ENCODE peak calls at places on chromosomes 2 and 18, in six cellular contexts. N is K562, H is PC-3, C is neural progenitor cell, J is colonic mucosa, I is IMR-90. U is an unnamed sample.

GRCh38 chr2:18566145-18566544 is 5.7 kb upstream of the RDH14 start:
- DNase-seq in N (no peak), H (no peak), C (no peak), J (no peak), I (peak), U (no peak)

GRCh38 chr2:205524656-205525055 is 157.6 kb upstream of the NRP2 start:
- DNase-seq in N (no peak), H (peak), C (no peak), J (peak), I (no peak), U (no peak)

GRCh38 chr2:168643979-168644378 is 158.5 kb upstream of the NOSTRIN start:
- DNase-seq in N (no peak), H (no peak), C (no peak), J (no peak), I (peak), U (no peak)

GRCh38 chr2:151823651-151824050 is 4.6 kb downstream of the ARL5A start:
- DNase-seq in N (peak), H (no peak), C (peak), J (no peak), I (no peak), U (no peak)

GRCh38 chr2:96816836-96817702 is 1.0 kb downstream of the CNNM3 start:
- DNase-seq in N (peak), H (peak), C (peak), J (no peak), I (peak), U (no peak)

GRCh38 chr2:240502059-240502429 is 55.7 kb downstream of the ANKMY1 start:
- DNase-seq in N (no peak), H (no peak), C (no peak), J (peak), I (no peak), U (no peak)

GRCh38 chr2:47050021-47050760 is 104.9 kb downstream of the STPG4 start:
- DNase-seq in N (no peak), H (no peak), C (no peak), J (no peak), I (no peak), U (no peak)

GRCh38 chr2:170739048-170739447 is 23.9 kb downstream of the SP5 start:
- DNase-seq in N (no peak), H (peak), C (no peak), J (no peak), I (peak), U (peak)

GRCh38 chr2:67318966-67319590 is 78.1 kb upstream of the ETAA1 start:
- DNase-seq in N (no peak), H (no peak), C (no peak), J (no peak), I (peak), U (no peak)

GRCh38 chr2:132416080-132416911 is at the start of gene GPR39:
- DNase-seq in N (peak), H (peak), C (peak), J (peak), I (peak), U (peak)

GRCh38 chr2:33297748-33298035 is 178.8 kb upstream of the RASGRP3 start:
- DNase-seq in N (no peak), H (no peak), C (no peak), J (no peak), I (no peak), U (no peak)

GRCh38 chr2:167572895-167573294 is 674.5 kb downstream of the STK39 start:
- DNase-seq in N (no peak), H (no peak), C (no peak), J (no peak), I (no peak), U (no peak)

GRCh38 chr18:49768051-49768391 is 45.3 kb downstream of the ACAA2 start:
- DNase-seq in N (peak), H (peak), C (peak), J (peak), I (peak), U (peak)

GRCh38 chr2:48343571-48344440 is 186.1 kb upstream of the STON1 start:
- DNase-seq in N (no peak), H (peak), C (no peak), J (no peak), I (peak), U (peak)

GRCh38 chr2:165105911-165106310 is 97.9 kb downstream of the SCN3A start:
- DNase-seq in N (no peak), H (no peak), C (no peak), J (no peak), I (peak), U (no peak)

GRCh38 chr2:126913881-126914495 is 15.3 kb downstream of the TEX51 start:
- DNase-seq in N (no peak), H (no peak), C (no peak), J (no peak), I (no peak), U (no peak)

GRCh38 chr2:237896507-237896892 is 37.1 kb downstream of the RAMP1 start:
- DNase-seq in N (no peak), H (no peak), C (no peak), J (no peak), I (peak), U (no peak)

GRCh38 chr2:172251231-172251630 is 148.5 kb upstream of the DLX2 start:
- DNase-seq in N (no peak), H (peak), C (no peak), J (no peak), I (peak), U (no peak)

GRCh38 chr18:36589857-36590543 is 238.8 kb downstream of the TPGS2 start:
- DNase-seq in N (no peak), H (no peak), C (no peak), J (no peak), I (peak), U (peak)

GRCh38 chr18:3332376-3332775 is 70.4 kb downstream of the MYL12B start:
- DNase-seq in N (no peak), H (no peak), C (no peak), J (no peak), I (peak), U (no peak)

GRCh38 chr2:102357975-102358374 is 2.4 kb downstream of the IL18R1 start:
- DNase-seq in N (no peak), H (no peak), C (no peak), J (no peak), I (no peak), U (no peak)

GRCh38 chr2:196750977-196751631 is 48.4 kb downstream of the GTF3C3 start:
- DNase-seq in N (peak), H (peak), C (peak), J (peak), I (peak), U (peak)

GRCh38 chr2:67055387-67056304 is 341.5 kb upstream of the ETAA1 start:
- DNase-seq in N (no peak), H (no peak), C (no peak), J (no peak), I (peak), U (no peak)

GRCh38 chr2:23705771-23706612 is 220.9 kb downstream of the ATAD2B start:
- DNase-seq in N (no peak), H (no peak), C (no peak), J (no peak), I (no peak), U (no peak)

GRCh38 chr2:138502253-138503086 is 900 bp downstream of the SPOPL start:
- DNase-seq in N (peak), H (peak), C (peak), J (no peak), I (no peak), U (no peak)

GRCh38 chr2:3839489-3839888 is 136.1 kb downstream of the DCDC2C start:
- DNase-seq in N (no peak), H (no peak), C (peak), J (no peak), I (no peak), U (no peak)

GRCh38 chr2:3838348-3838747 is 135.0 kb downstream of the DCDC2C start:
- DNase-seq in N (no peak), H (no peak), C (no peak), J (no peak), I (no peak), U (no peak)

GRCh38 chr2:3837086-3837485 is 133.7 kb downstream of the DCDC2C start:
- DNase-seq in N (no peak), H (no peak), C (no peak), J (no peak), I (no peak), U (no peak)

GRCh38 chr2:3840611-3841010 is 137.2 kb downstream of the DCDC2C start:
- DNase-seq in N (no peak), H (no peak), C (no peak), J (no peak), I (no peak), U (no peak)
- H3K9ac ChIP-seq in N (no peak), H (no peak), C (no peak), J (no peak), I (no peak), U (no peak)

GRCh38 chr2:45652090-45653050 is 895 bp downstream of the PRKCE start:
- DNase-seq in N (no peak), H (peak), C (peak), J (peak), I (peak), U (no peak)

GRCh38 chr2:45653125-45653524 is 1.6 kb downstream of the PRKCE start:
- DNase-seq in N (no peak), H (no peak), C (no peak), J (no peak), I (no peak), U (no peak)

GRCh38 chr2:45651415-45652089 is at the start of gene PRKCE:
- DNase-seq in N (no peak), H (peak), C (peak), J (peak), I (no peak), U (no peak)

GRCh38 chr2:45654250-45654649 is 2.8 kb downstream of the PRKCE start:
- DNase-seq in N (no peak), H (no peak), C (no peak), J (no peak), I (no peak), U (no peak)

DNA sequence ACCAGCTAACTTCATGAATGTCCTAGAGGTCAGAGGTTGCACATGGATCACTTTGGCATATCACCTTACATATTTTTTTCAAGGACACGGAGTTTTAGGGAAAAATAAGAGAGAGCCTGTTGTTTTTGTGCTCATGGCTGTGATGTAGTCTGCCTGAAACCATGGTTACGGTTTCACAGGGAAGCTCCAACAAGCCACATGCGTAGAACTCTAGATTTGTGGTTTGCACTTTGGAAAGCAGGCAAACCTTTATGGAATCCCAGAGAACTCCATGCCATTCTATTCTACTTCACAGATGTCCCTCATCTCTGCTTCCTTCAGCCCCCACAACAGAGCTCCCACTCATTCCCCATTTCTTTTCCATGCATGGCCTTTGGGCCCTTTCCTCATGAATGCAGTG is 2.1 kb downstream of the PRKCE start:
- DNase-seq in N (no peak), H (no peak), C (no peak), J (no peak), I (no peak), U (no peak)
- H3K9ac ChIP-seq in N (no peak), H (no peak), C (no peak), J (no peak), I (no peak), U (no peak)

GRCh38 chr2:134705861-134706586 is 12.8 kb downstream of the TMEM163 start:
- DNase-seq in N (no peak), H (no peak), C (peak), J (no peak), I (no peak), U (no peak)
- H3K9ac ChIP-seq in N (no peak), H (no peak), C (no peak), J (no peak), I (no peak), U (no peak)

GRCh38 chr2:10946394-10946793 is 34.7 kb downstream of the KCNF1 start:
- DNase-seq in N (no peak), H (no peak), C (no peak), J (no peak), I (no peak), U (no peak)

GRCh38 chr2:10948606-10949230 is 37.0 kb downstream of the KCNF1 start:
- DNase-seq in N (no peak), H (no peak), C (no peak), J (no peak), I (no peak), U (no peak)

GRCh38 chr2:10944799-10945198 is 33.1 kb downstream of the KCNF1 start:
- DNase-seq in N (no peak), H (no peak), C (no peak), J (no peak), I (no peak), U (no peak)

GRCh38 chr2:10948165-10948564 is 36.4 kb downstream of the KCNF1 start:
- DNase-seq in N (no peak), H (no peak), C (no peak), J (no peak), I (no peak), U (no peak)

DNA sequence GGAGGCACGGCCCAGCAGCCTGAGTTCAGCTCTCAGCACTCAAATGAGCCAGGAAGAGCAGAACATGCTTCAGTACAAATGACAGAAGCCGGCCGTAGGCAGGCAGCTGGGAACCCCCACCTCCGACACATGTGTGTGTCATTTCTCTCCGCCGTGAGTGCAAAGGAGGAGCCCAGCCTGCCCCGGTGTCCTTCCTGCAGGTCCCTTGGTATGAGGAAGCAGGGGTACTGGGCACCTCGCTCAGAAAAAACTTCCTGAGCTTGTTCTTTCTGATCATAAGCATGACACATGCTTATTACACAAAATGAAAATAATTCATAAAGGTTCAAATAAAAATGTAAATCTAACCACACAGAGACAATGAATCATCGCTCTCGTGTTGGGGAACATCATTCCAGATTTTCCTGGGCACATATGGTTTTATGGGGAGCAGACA is 35.3 kb downstream of the KCNF1 start:
- DNase-seq in N (no peak), H (peak), C (no peak), J (no peak), I (peak), U (peak)
- H3K9ac ChIP-seq in N (no peak), H (peak), C (no peak), J (no peak), I (no peak), U (no peak)

DNA sequence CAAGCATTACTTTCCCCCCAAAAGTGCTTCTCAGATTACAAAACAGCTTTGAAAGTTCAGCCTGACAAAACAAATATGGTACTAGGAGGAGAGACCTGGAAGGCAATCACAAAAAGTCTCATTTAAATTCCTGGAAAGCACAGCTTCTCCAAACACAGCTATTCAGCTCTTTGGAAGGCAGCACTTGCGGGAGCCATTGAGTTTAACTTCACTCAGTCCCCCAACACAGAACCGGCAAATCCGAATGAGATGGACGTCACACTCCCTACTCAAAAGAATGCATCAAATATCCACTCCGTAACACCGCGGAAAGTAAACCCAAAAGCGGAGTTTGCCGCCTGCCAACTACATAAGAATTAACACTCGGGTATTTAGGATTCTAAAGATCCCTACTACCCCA is 641 bp downstream of the ST6GAL2 start:
- DNase-seq in N (no peak), H (peak), C (peak), J (no peak), I (no peak), U (no peak)
- H3K9ac ChIP-seq in N (no peak), H (peak), C (no peak), J (no peak), I (no peak), U (no peak)

DNA sequence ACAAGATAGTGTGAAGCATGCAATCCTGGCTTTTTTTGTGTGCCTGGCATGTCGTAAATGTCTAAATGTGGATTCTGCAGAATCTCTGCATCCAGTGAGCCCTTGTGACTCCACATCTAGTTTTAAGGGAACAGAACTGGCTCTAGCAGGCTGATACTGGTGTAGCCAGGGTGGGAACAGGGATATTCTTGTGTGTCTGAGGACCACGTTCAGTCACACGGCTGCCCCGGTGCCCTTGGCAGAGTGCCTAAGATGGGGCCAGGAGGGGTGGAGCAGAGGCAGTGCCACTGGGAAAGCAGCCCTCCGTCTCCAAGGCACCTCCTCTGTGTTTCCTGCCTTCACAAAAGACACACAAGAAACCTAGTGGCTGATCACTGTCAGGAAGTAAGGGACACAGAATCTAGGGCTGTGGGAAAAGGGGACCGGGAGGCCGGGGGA is 91.5 kb upstream of the PARD3B start:
- DNase-seq in N (no peak), H (no peak), C (peak), J (peak), I (no peak), U (no peak)
- H3K9ac ChIP-seq in N (peak), H (no peak), C (no peak), J (no peak), I (no peak), U (no peak)

GRCh38 chr18:25827961-25828561 is 262.4 kb downstream of the SS18 start:
- DNase-seq in N (no peak), H (peak), C (no peak), J (no peak), I (peak), U (no peak)

GRCh38 chr18:25830787-25831186 is 259.6 kb downstream of the SS18 start:
- DNase-seq in N (no peak), H (no peak), C (no peak), J (no peak), I (peak), U (no peak)

GRCh38 chr18:25832008-25832604 is 258.3 kb downstream of the SS18 start:
- DNase-seq in N (peak), H (peak), C (peak), J (peak), I (peak), U (no peak)

GRCh38 chr18:25834061-25834460 is 256.4 kb downstream of the SS18 start:
- DNase-seq in N (no peak), H (no peak), C (no peak), J (no peak), I (no peak), U (no peak)

DNA sequence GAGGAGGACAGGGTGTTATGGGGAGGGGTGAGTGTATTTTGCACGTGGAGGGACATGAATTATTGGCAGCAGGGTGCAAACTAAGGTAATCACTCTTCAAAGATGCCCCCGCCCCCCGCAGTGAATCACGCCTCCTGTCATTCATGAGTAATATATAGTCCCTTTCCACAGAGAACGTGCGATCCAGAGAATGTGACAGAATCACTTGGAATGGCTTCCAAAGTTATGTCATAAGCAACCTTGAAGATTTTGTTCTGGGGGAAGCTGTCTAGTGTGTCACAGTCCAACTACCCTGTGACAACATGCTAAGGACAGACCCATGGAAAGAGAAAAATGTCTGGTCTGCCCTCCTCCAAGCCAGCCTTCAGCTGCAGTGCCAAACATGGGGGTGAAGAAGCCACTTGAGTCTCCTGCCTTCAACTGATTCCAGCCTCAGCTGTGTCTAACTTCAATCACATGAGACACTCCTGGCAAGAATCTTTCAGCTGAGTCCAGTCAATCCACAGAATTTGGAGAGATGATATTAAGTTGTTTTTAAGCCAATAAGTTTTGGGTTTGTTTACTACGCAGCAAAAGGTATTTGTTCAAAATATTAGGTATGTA is 259.1 kb downstream of the SS18 start:
- DNase-seq in N (no peak), H (no peak), C (no peak), J (no peak), I (no peak), U (no peak)
- H3K9ac ChIP-seq in N (no peak), H (no peak), C (no peak), J (no peak), I (no peak), U (no peak)

GRCh38 chr2:229774237-229774636 is 59.9 kb upstream of the DNER start:
- DNase-seq in N (no peak), H (no peak), C (no peak), J (no peak), I (no peak), U (no peak)
- H3K9ac ChIP-seq in N (no peak), H (no peak), C (no peak), J (no peak), I (no peak), U (no peak)

DNA sequence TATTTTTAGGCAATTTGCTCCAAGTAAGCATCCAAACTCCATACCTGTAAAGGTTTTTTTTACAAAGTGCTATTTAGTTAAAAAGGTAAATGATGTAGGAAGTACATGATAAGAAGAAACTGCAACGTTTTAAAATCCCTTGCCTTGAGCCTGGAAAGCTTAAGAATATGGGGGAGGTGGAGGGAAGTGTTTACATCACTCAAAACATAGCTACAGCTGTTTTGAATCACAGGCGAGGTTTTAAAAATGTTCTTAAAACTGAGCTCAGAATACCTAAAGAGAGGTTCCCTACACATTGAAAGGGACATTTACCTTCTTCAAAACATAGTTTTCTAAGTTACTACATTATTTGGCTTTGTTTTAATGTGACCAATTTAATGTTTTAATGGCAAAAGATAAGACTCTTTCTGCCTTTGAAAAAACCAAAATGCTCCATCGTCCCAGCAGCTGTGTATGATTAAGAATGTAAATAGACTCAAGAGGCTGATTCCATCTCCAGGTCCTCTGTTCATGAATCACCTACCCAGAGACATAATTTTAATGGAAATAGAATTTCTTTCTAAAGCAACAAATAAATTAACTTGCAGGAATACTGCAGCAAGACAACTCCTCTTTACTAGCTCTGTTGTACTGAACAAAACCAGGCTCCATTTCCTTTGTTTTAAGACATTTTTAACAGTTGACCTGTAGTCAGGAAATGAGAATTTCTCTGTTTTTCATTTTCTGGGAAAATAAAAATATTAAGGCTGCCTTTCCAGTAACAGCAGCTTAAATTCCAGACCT is 33.9 kb upstream of the WDR75 start:
- DNase-seq in N (no peak), H (peak), C (no peak), J (no peak), I (peak), U (no peak)
- H3K9ac ChIP-seq in N (no peak), H (peak), C (no peak), J (no peak), I (peak), U (no peak)

U was measured in keratinocyte.